ENCODE peak calls at places on chromosomes 11 and 22, in ten cellular contexts. One of them, this sample, is unnamed.

GRCh38 chr11:68798221-68798813 is 43.4 kb downstream of the CPT1A start:
- DNase-seq in IMR-90: no peak
- DNase-seq in mesendoderm: peak; percentile 68
- DNase-seq in GM23248: peak; percentile 32
- DNase-seq in A549: no peak
- DNase-seq in DND-41: peak; percentile 39
- DNase-seq in trophoblast cell: no peak
- DNase-seq in K562: peak; percentile 57
- DNase-seq in fibroblast of lung: peak; percentile 13
- DNase-seq in MM.1S: no peak
- DNase-seq in this sample: peak; percentile 62

GRCh38 chr11:40125054-40125453 is 1334.4 kb downstream of the LRRC4C start:
- DNase-seq in GM23248: no peak
- DNase-seq in A549: no peak
- DNase-seq in fibroblast of lung: no peak
- DNase-seq in K562: peak; percentile 2
- DNase-seq in mesendoderm: peak; percentile 31
- DNase-seq in IMR-90: no peak
- DNase-seq in DND-41: no peak
- DNase-seq in MM.1S: no peak
- DNase-seq in trophoblast cell: no peak
- DNase-seq in this sample: no peak

GRCh38 chr11:17773674-17774073 is 39.1 kb downstream of the KCNC1 start:
- DNase-seq in GM23248: no peak
- DNase-seq in MM.1S: no peak
- DNase-seq in trophoblast cell: no peak
- DNase-seq in A549: no peak
- DNase-seq in fibroblast of lung: no peak
- DNase-seq in IMR-90: no peak
- DNase-seq in mesendoderm: no peak
- DNase-seq in K562: no peak
- DNase-seq in DND-41: no peak
- DNase-seq in this sample: no peak

GRCh38 chr11:765025-765801 is 12.1 kb downstream of the GATD1 start:
- DNase-seq in K562: peak; percentile 64
- DNase-seq in fibroblast of lung: peak; percentile 50
- DNase-seq in GM23248: peak; percentile 66
- DNase-seq in DND-41: peak; percentile 73
- DNase-seq in trophoblast cell: peak; percentile 33
- DNase-seq in mesendoderm: peak; percentile 79
- DNase-seq in A549: peak; percentile 60
- DNase-seq in MM.1S: peak; percentile 59
- DNase-seq in IMR-90: peak; percentile 36
- DNase-seq in this sample: no peak

GRCh38 chr11:119316017-119316728 is 757 bp downstream of the MCAM start:
- DNase-seq in K562: peak; percentile 28
- DNase-seq in A549: no peak
- DNase-seq in IMR-90: no peak
- DNase-seq in MM.1S: no peak
- DNase-seq in trophoblast cell: no peak
- DNase-seq in GM23248: peak; percentile 43
- DNase-seq in fibroblast of lung: no peak
- DNase-seq in DND-41: no peak
- DNase-seq in mesendoderm: no peak
- DNase-seq in this sample: no peak

GRCh38 chr22:42769574-42770447 is 49.1 kb upstream of the A4GALT start:
- DNase-seq in K562: peak; percentile 50
- DNase-seq in fibroblast of lung: peak; percentile 89
- DNase-seq in mesendoderm: no peak
- DNase-seq in GM23248: peak; percentile 86
- DNase-seq in MM.1S: no peak
- DNase-seq in A549: no peak
- DNase-seq in DND-41: no peak
- DNase-seq in IMR-90: peak; percentile 95
- DNase-seq in trophoblast cell: peak; percentile 19
- DNase-seq in this sample: no peak

GRCh38 chr11:85647604-85648299 is at the start of gene TMEM126A:
- DNase-seq in DND-41: peak; percentile 89
- DNase-seq in K562: peak; percentile 97
- DNase-seq in GM23248: peak; percentile 93
- DNase-seq in fibroblast of lung: peak; percentile 78
- DNase-seq in mesendoderm: peak; percentile 98
- DNase-seq in IMR-90: peak; percentile 75
- DNase-seq in trophoblast cell: peak; percentile 98
- DNase-seq in A549: peak; percentile 77
- DNase-seq in MM.1S: peak; percentile 91
- DNase-seq in this sample: peak; percentile 78

GRCh38 chr22:48320671-48321515 is 1506.8 kb downstream of the BRD1 start:
- DNase-seq in K562: no peak
- DNase-seq in GM23248: no peak
- DNase-seq in A549: no peak
- DNase-seq in DND-41: no peak
- DNase-seq in fibroblast of lung: no peak
- DNase-seq in mesendoderm: no peak
- DNase-seq in MM.1S: no peak
- DNase-seq in IMR-90: no peak
- DNase-seq in trophoblast cell: no peak
- DNase-seq in this sample: no peak

GRCh38 chr11:6615882-6616585 is 3.2 kb downstream of the TPP1 start:
- DNase-seq in trophoblast cell: no peak
- DNase-seq in DND-41: no peak
- DNase-seq in fibroblast of lung: no peak
- DNase-seq in mesendoderm: no peak
- DNase-seq in A549: no peak
- DNase-seq in MM.1S: no peak
- DNase-seq in K562: no peak
- DNase-seq in IMR-90: peak; percentile 63
- DNase-seq in GM23248: peak; percentile 66
- DNase-seq in this sample: no peak

GRCh38 chr11:6618117-6619020 is 853 bp downstream of the TPP1 start:
- DNase-seq in DND-41: no peak
- DNase-seq in trophoblast cell: peak; percentile 14
- DNase-seq in GM23248: peak; percentile 90
- DNase-seq in A549: no peak
- DNase-seq in fibroblast of lung: peak; percentile 80
- DNase-seq in IMR-90: peak; percentile 90
- DNase-seq in K562: peak; percentile 89
- DNase-seq in mesendoderm: peak; percentile 67
- DNase-seq in MM.1S: no peak
- DNase-seq in this sample: no peak

GRCh38 chr11:6616596-6617250 is 2.5 kb downstream of the TPP1 start:
- DNase-seq in A549: no peak
- DNase-seq in GM23248: peak; percentile 31
- DNase-seq in trophoblast cell: no peak
- DNase-seq in fibroblast of lung: no peak
- DNase-seq in mesendoderm: no peak
- DNase-seq in DND-41: no peak
- DNase-seq in K562: no peak
- DNase-seq in IMR-90: no peak
- DNase-seq in MM.1S: no peak
- DNase-seq in this sample: no peak

GRCh38 chr11:6619021-6619745 is at the start of gene TPP1:
- DNase-seq in trophoblast cell: peak; percentile 87
- DNase-seq in A549: peak; percentile 99
- DNase-seq in fibroblast of lung: peak; percentile 95
- DNase-seq in DND-41: peak; percentile 93
- DNase-seq in GM23248: peak; percentile 96
- DNase-seq in MM.1S: peak; percentile 89
- DNase-seq in K562: peak; percentile 94
- DNase-seq in mesendoderm: peak; percentile 97
- DNase-seq in IMR-90: peak; percentile 94
- DNase-seq in this sample: peak; percentile 92

DNA sequence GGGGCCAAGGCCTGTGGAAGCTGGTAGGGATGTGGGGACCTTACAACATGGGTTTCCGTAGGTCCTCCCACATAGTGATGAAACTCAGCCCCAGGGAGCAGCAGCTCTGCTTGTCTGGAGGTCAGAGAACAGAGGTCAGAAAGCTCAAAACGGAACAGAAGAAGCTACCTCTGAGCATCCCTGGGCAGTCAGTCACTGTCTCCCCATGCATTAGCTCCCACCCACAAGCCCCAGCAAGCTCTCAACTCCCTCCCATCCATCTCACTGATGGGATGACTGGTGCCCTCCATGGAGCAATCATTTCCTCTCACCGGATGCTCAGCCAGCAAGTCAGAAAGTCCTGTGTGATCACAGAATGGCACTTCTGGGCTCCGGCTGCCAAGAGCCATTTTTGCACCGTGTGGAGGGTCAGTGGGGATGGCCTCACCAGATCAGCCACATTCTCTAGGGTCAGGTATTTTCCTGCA is 1.9 kb downstream of the TPP1 start:
- DNase-seq in DND-41: no peak
- DNase-seq in A549: no peak
- DNase-seq in trophoblast cell: no peak
- DNase-seq in MM.1S: no peak
- DNase-seq in IMR-90: no peak
- DNase-seq in GM23248: peak; percentile 59
- DNase-seq in K562: no peak
- DNase-seq in mesendoderm: no peak
- DNase-seq in fibroblast of lung: no peak
- DNase-seq in this sample: no peak
- H3K4me2 ChIP-seq in DND-41: peak overlapping the region; percentile 94
- H3K4me2 ChIP-seq in A549: no peak overlapping the region
- H3K4me2 ChIP-seq in trophoblast cell: no peak overlapping the region
- H3K4me2 ChIP-seq in MM.1S: no peak overlapping the region
- H3K4me2 ChIP-seq in IMR-90: peak overlapping the region; percentile 91
- H3K4me2 ChIP-seq in GM23248: peak overlapping the region; percentile 97
- H3K4me2 ChIP-seq in K562: peak overlapping the region; percentile 100
- H3K4me2 ChIP-seq in mesendoderm: no peak overlapping the region
- H3K4me2 ChIP-seq in fibroblast of lung: peak overlapping the region; percentile 99
- H3K4me2 ChIP-seq in this sample: no peak overlapping the region

GRCh38 chr22:35842519-35842913 is 124.8 kb downstream of the APOL5 start:
- DNase-seq in MM.1S: no peak
- DNase-seq in fibroblast of lung: no peak
- DNase-seq in IMR-90: no peak
- DNase-seq in K562: no peak
- DNase-seq in DND-41: no peak
- DNase-seq in trophoblast cell: no peak
- DNase-seq in GM23248: no peak
- DNase-seq in mesendoderm: peak; percentile 86
- DNase-seq in A549: no peak
- DNase-seq in this sample: no peak

GRCh38 chr22:35839811-35840739 is 122.4 kb downstream of the APOL5 start:
- DNase-seq in GM23248: peak; percentile 97
- DNase-seq in A549: peak; percentile 62
- DNase-seq in K562: peak; percentile 92
- DNase-seq in fibroblast of lung: peak; percentile 98
- DNase-seq in MM.1S: peak; percentile 79
- DNase-seq in IMR-90: peak; percentile 98
- DNase-seq in trophoblast cell: peak; percentile 67
- DNase-seq in mesendoderm: peak; percentile 99
- DNase-seq in DND-41: no peak
- DNase-seq in this sample: peak; percentile 85

GRCh38 chr22:35844886-35845285 is 127.2 kb downstream of the APOL5 start:
- DNase-seq in IMR-90: no peak
- DNase-seq in DND-41: no peak
- DNase-seq in A549: no peak
- DNase-seq in mesendoderm: no peak
- DNase-seq in K562: no peak
- DNase-seq in MM.1S: no peak
- DNase-seq in trophoblast cell: no peak
- DNase-seq in GM23248: no peak
- DNase-seq in fibroblast of lung: no peak
- DNase-seq in this sample: no peak

GRCh38 chr22:35842954-35843353 is 125.3 kb downstream of the APOL5 start:
- DNase-seq in mesendoderm: peak; percentile 71
- DNase-seq in DND-41: no peak
- DNase-seq in trophoblast cell: peak; percentile 33
- DNase-seq in K562: peak; percentile 28
- DNase-seq in fibroblast of lung: peak; percentile 54
- DNase-seq in MM.1S: peak; percentile 64
- DNase-seq in IMR-90: peak; percentile 36
- DNase-seq in GM23248: peak; percentile 76
- DNase-seq in A549: peak; percentile 65
- DNase-seq in this sample: no peak

GRCh38 chr22:35841907-35842518 is 124.3 kb downstream of the APOL5 start:
- DNase-seq in K562: no peak
- DNase-seq in fibroblast of lung: no peak
- DNase-seq in MM.1S: no peak
- DNase-seq in A549: no peak
- DNase-seq in DND-41: no peak
- DNase-seq in IMR-90: no peak
- DNase-seq in mesendoderm: no peak
- DNase-seq in GM23248: no peak
- DNase-seq in trophoblast cell: no peak
- DNase-seq in this sample: no peak
- H3K27ac ChIP-seq in K562: no peak overlapping the region
- H3K27ac ChIP-seq in fibroblast of lung: no peak overlapping the region
- H3K27ac ChIP-seq in MM.1S: peak overlapping the region; percentile 8
- H3K27ac ChIP-seq in A549: peak overlapping the region; percentile 34
- H3K27ac ChIP-seq in DND-41: no peak overlapping the region
- H3K27ac ChIP-seq in IMR-90: no peak overlapping the region
- H3K27ac ChIP-seq in mesendoderm: no peak overlapping the region
- H3K27ac ChIP-seq in GM23248: no peak overlapping the region
- H3K27ac ChIP-seq in trophoblast cell: no peak overlapping the region
- H3K27ac ChIP-seq in this sample: no peak overlapping the region

DNA sequence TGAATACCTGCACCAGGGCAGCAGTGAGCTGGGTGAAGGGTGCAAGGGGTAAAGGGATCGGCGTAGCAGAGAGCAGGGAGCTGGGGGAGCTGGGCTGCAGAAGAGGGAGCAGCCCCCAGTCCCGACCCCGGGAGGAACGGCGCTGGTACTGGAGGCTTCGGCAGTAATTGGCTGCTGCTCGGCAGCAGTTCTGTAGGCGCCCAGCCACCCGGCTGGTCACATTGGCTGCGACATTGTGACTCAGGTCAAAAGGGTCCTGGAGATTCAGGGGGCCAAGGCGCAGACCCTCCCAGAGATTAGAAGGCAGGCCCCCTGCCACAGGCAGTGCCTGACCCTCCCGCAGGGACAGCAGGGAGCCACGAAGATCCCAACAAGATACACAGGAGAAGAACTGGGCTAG is 2.1 kb upstream of the EEF1G start:
- DNase-seq in trophoblast cell: no peak
- DNase-seq in K562: no peak
- DNase-seq in DND-41: no peak
- DNase-seq in IMR-90: no peak
- DNase-seq in A549: no peak
- DNase-seq in mesendoderm: no peak
- DNase-seq in MM.1S: no peak
- DNase-seq in fibroblast of lung: no peak
- DNase-seq in GM23248: no peak
- DNase-seq in this sample: no peak
- H3K4me2 ChIP-seq in trophoblast cell: no peak overlapping the region
- H3K4me2 ChIP-seq in K562: no peak overlapping the region
- H3K4me2 ChIP-seq in DND-41: peak overlapping the region; percentile 91
- H3K4me2 ChIP-seq in IMR-90: peak overlapping the region; percentile 81
- H3K4me2 ChIP-seq in A549: no peak overlapping the region
- H3K4me2 ChIP-seq in mesendoderm: no peak overlapping the region
- H3K4me2 ChIP-seq in MM.1S: no peak overlapping the region
- H3K4me2 ChIP-seq in fibroblast of lung: peak overlapping the region; percentile 97
- H3K4me2 ChIP-seq in GM23248: peak overlapping the region; percentile 95
- H3K4me2 ChIP-seq in this sample: no peak overlapping the region

GRCh38 chr22:32535531-32536190 is 61.0 kb downstream of the FBXO7 start:
- DNase-seq in GM23248: no peak
- DNase-seq in MM.1S: no peak
- DNase-seq in fibroblast of lung: no peak
- DNase-seq in A549: no peak
- DNase-seq in IMR-90: no peak
- DNase-seq in mesendoderm: no peak
- DNase-seq in DND-41: no peak
- DNase-seq in K562: no peak
- DNase-seq in trophoblast cell: no peak
- DNase-seq in this sample: no peak

GRCh38 chr22:32532819-32533128 is 58.2 kb downstream of the FBXO7 start:
- DNase-seq in A549: no peak
- DNase-seq in DND-41: no peak
- DNase-seq in K562: no peak
- DNase-seq in GM23248: no peak
- DNase-seq in trophoblast cell: no peak
- DNase-seq in fibroblast of lung: no peak
- DNase-seq in MM.1S: no peak
- DNase-seq in IMR-90: no peak
- DNase-seq in mesendoderm: no peak
- DNase-seq in this sample: no peak

GRCh38 chr22:32533265-32534068 is 58.9 kb downstream of the FBXO7 start:
- DNase-seq in MM.1S: no peak
- DNase-seq in mesendoderm: no peak
- DNase-seq in fibroblast of lung: peak; percentile 24
- DNase-seq in A549: no peak
- DNase-seq in trophoblast cell: peak; percentile 64
- DNase-seq in GM23248: peak; percentile 85
- DNase-seq in K562: no peak
- DNase-seq in IMR-90: peak; percentile 54
- DNase-seq in DND-41: no peak
- DNase-seq in this sample: no peak

GRCh38 chr22:32536352-32536751 is 61.7 kb downstream of the FBXO7 start:
- DNase-seq in DND-41: no peak
- DNase-seq in IMR-90: no peak
- DNase-seq in mesendoderm: no peak
- DNase-seq in K562: no peak
- DNase-seq in GM23248: no peak
- DNase-seq in fibroblast of lung: no peak
- DNase-seq in trophoblast cell: no peak
- DNase-seq in MM.1S: peak; percentile 73
- DNase-seq in A549: no peak
- DNase-seq in this sample: no peak

GRCh38 chr22:32534252-32535215 is 59.9 kb downstream of the FBXO7 start:
- DNase-seq in trophoblast cell: peak; percentile 85
- DNase-seq in DND-41: no peak
- DNase-seq in MM.1S: no peak
- DNase-seq in GM23248: peak; percentile 85
- DNase-seq in mesendoderm: no peak
- DNase-seq in fibroblast of lung: no peak
- DNase-seq in IMR-90: no peak
- DNase-seq in K562: no peak
- DNase-seq in A549: no peak
- DNase-seq in this sample: no peak
- H3K27ac ChIP-seq in trophoblast cell: peak overlapping the region; percentile 11
- H3K27ac ChIP-seq in DND-41: no peak overlapping the region
- H3K27ac ChIP-seq in MM.1S: no peak overlapping the region
- H3K27ac ChIP-seq in GM23248: peak overlapping the region; percentile 80
- H3K27ac ChIP-seq in mesendoderm: no peak overlapping the region
- H3K27ac ChIP-seq in fibroblast of lung: no peak overlapping the region
- H3K27ac ChIP-seq in IMR-90: peak overlapping the region; percentile 1
- H3K27ac ChIP-seq in K562: no peak overlapping the region
- H3K27ac ChIP-seq in A549: peak overlapping the region; percentile 56
- H3K27ac ChIP-seq in this sample: no peak overlapping the region